ENCODE peak calls at places on chromosomes 7 and 10, in nine cellular contexts. One of them, this sample, is unnamed. For H3K4me1, the result is how much of the 10 kb centered on the place peaks cover.

GRCh38 chr7:43364391-43364790 is 218.5 kb upstream of the STK17A start:
- DNase-seq in fibroblast of lung: no peak
- DNase-seq in right atrium auricular region: no peak
- DNase-seq in GM23338: no peak
- DNase-seq in suprapubic skin: no peak
- DNase-seq in SJSA1: no peak
- DNase-seq in pancreas: no peak
- DNase-seq in A549: no peak
- DNase-seq in heart left ventricle: no peak
- DNase-seq in this sample: no peak

GRCh38 chr10:112258407-112258806 is 24.8 kb upstream of the TECTB start:
- DNase-seq in fibroblast of lung: no peak
- DNase-seq in right atrium auricular region: no peak
- DNase-seq in GM23338: no peak
- DNase-seq in suprapubic skin: no peak
- DNase-seq in SJSA1: no peak
- DNase-seq in pancreas: no peak
- DNase-seq in A549: no peak
- DNase-seq in heart left ventricle: no peak
- DNase-seq in this sample: no peak

GRCh38 chr7:25098096-25099046 is 26.7 kb downstream of the CYCS start:
- DNase-seq in fibroblast of lung: peak
- DNase-seq in right atrium auricular region: no peak
- DNase-seq in GM23338: peak
- DNase-seq in suprapubic skin: no peak
- DNase-seq in SJSA1: peak
- DNase-seq in pancreas: peak
- DNase-seq in A549: peak
- DNase-seq in heart left ventricle: peak
- DNase-seq in this sample: no peak

GRCh38 chr10:5461201-5461585 is 38.2 kb downstream of the CALML5 start:
- DNase-seq in fibroblast of lung: no peak
- DNase-seq in right atrium auricular region: no peak
- DNase-seq in GM23338: no peak
- DNase-seq in suprapubic skin: no peak
- DNase-seq in SJSA1: no peak
- DNase-seq in pancreas: no peak
- DNase-seq in A549: no peak
- DNase-seq in heart left ventricle: no peak
- DNase-seq in this sample: no peak

GRCh38 chr7:4136501-4137110 is 545.5 kb upstream of the FOXK1 start:
- DNase-seq in fibroblast of lung: no peak
- DNase-seq in right atrium auricular region: no peak
- DNase-seq in GM23338: peak
- DNase-seq in suprapubic skin: no peak
- DNase-seq in SJSA1: no peak
- DNase-seq in pancreas: no peak
- DNase-seq in A549: no peak
- DNase-seq in heart left ventricle: no peak
- DNase-seq in this sample: no peak

GRCh38 chr10:42959833-42960232 is 117.0 kb upstream of the RET start:
- DNase-seq in fibroblast of lung: no peak
- DNase-seq in right atrium auricular region: peak
- DNase-seq in GM23338: no peak
- DNase-seq in suprapubic skin: peak
- DNase-seq in SJSA1: no peak
- DNase-seq in pancreas: peak
- DNase-seq in A549: no peak
- DNase-seq in heart left ventricle: no peak
- DNase-seq in this sample: peak

GRCh38 chr10:61840403-61840802 is 61.1 kb upstream of the ARID5B start:
- DNase-seq in fibroblast of lung: no peak
- DNase-seq in right atrium auricular region: no peak
- DNase-seq in GM23338: no peak
- DNase-seq in suprapubic skin: no peak
- DNase-seq in SJSA1: no peak
- DNase-seq in pancreas: no peak
- DNase-seq in A549: no peak
- DNase-seq in heart left ventricle: no peak
- DNase-seq in this sample: no peak

GRCh38 chr7:148261523-148261922 is 329.0 kb upstream of the C7orf33 start:
- DNase-seq in fibroblast of lung: no peak
- DNase-seq in right atrium auricular region: no peak
- DNase-seq in GM23338: no peak
- DNase-seq in suprapubic skin: no peak
- DNase-seq in SJSA1: no peak
- DNase-seq in pancreas: no peak
- DNase-seq in A549: no peak
- DNase-seq in heart left ventricle: no peak
- DNase-seq in this sample: no peak

GRCh38 chr7:37408885-37409248 is 39.8 kb downstream of the ELMO1 start:
- DNase-seq in fibroblast of lung: no peak
- DNase-seq in right atrium auricular region: no peak
- DNase-seq in GM23338: no peak
- DNase-seq in suprapubic skin: no peak
- DNase-seq in SJSA1: no peak
- DNase-seq in pancreas: no peak
- DNase-seq in A549: no peak
- DNase-seq in heart left ventricle: no peak
- DNase-seq in this sample: no peak

DNA sequence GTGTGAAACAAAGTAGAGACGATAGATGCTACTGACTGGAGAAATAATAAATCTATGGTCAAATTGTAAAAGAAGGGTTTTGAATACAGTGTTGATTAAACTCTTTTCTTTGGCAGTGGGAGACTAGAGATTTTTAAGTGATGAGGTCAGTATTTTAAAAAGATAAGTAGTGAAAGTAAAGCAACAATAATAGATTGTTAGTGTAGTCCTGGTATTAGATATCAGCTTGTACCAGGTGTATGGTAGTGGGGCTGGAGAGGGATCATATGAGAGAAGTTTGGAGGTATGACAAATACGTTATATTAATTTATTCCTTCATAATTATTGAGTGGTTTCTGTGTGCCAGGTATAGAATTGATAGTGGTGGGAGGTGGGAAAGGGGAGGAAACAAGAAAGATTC is 25.2 kb downstream of the PHTF2 start:
- DNase-seq in fibroblast of lung: peak
- DNase-seq in right atrium auricular region: no peak
- DNase-seq in GM23338: no peak
- DNase-seq in suprapubic skin: no peak
- DNase-seq in SJSA1: no peak
- DNase-seq in pancreas: no peak
- DNase-seq in A549: no peak
- DNase-seq in heart left ventricle: no peak
- DNase-seq in this sample: no peak
- H3K4me1 ChIP-seq in fibroblast of lung: under half
- H3K4me1 ChIP-seq in right atrium auricular region: under half
- H3K4me1 ChIP-seq in GM23338: under half
- H3K4me1 ChIP-seq in suprapubic skin: under half
- H3K4me1 ChIP-seq in SJSA1: under half
- H3K4me1 ChIP-seq in pancreas: under half
- H3K4me1 ChIP-seq in A549: under half
- H3K4me1 ChIP-seq in heart left ventricle: under half
- H3K4me1 ChIP-seq in this sample: under half

GRCh38 chr7:6478186-6478585 is 30.4 kb upstream of the DAGLB start:
- DNase-seq in fibroblast of lung: no peak
- DNase-seq in right atrium auricular region: no peak
- DNase-seq in GM23338: no peak
- DNase-seq in suprapubic skin: no peak
- DNase-seq in SJSA1: no peak
- DNase-seq in pancreas: no peak
- DNase-seq in A549: no peak
- DNase-seq in heart left ventricle: no peak
- DNase-seq in this sample: no peak
- H3K4me1 ChIP-seq in fibroblast of lung: under half
- H3K4me1 ChIP-seq in right atrium auricular region: under half
- H3K4me1 ChIP-seq in GM23338: under half
- H3K4me1 ChIP-seq in suprapubic skin: under half
- H3K4me1 ChIP-seq in SJSA1: under half
- H3K4me1 ChIP-seq in pancreas: under half
- H3K4me1 ChIP-seq in A549: under half
- H3K4me1 ChIP-seq in heart left ventricle: under half
- H3K4me1 ChIP-seq in this sample: under half

DNA sequence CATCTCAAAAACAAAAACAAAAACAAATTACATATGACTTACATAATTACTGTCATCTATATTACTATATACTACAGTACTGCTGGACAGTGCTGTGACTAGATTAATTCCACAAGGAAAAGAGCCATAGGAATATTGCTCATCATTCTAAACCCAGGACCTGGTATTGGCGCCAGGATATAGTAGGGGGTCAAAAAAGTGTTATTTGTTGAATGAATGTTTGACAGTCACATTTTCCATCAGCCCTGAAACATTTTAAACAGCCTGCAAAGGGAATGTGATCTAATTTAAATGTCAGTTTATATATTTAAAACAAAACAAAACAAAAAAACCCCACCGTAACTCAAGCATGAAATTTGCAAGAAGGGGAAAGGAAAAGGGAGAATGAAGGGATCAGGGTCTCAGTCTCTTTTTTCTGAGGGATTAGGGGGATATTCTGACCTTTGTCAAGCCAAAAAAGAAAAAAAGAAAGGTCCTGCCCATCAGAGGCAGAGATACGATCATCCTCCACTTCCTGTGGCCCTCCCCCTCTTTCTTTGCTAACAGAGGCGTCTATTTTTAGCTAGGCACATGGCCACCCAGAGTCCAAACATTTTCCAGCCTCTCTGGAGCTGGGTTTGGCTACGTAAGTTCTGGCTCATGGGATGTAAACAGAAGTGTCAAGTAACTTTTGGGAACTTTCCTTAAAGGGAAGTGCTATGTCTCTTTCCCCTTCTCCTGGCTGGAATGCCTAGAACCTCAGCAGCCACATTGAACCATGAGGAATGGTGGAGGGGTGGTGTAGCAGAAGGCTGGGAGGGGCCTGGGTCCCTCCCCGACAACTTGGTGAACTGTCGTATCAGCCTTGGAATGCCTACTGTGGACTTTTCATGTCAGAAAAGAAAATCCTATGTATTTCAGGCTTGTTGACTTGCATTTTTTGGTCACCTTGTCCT is 44.6 kb upstream of the DLG5 start:
- DNase-seq in fibroblast of lung: peak
- DNase-seq in right atrium auricular region: peak
- DNase-seq in GM23338: peak
- DNase-seq in suprapubic skin: no peak
- DNase-seq in SJSA1: peak
- DNase-seq in pancreas: peak
- DNase-seq in A549: peak
- DNase-seq in heart left ventricle: peak
- DNase-seq in this sample: no peak
- H3K4me1 ChIP-seq in fibroblast of lung: under half
- H3K4me1 ChIP-seq in right atrium auricular region: under half
- H3K4me1 ChIP-seq in GM23338: under half
- H3K4me1 ChIP-seq in suprapubic skin: under half
- H3K4me1 ChIP-seq in SJSA1: under half
- H3K4me1 ChIP-seq in pancreas: under half
- H3K4me1 ChIP-seq in A549: under half
- H3K4me1 ChIP-seq in heart left ventricle: under half
- H3K4me1 ChIP-seq in this sample: under half

DNA sequence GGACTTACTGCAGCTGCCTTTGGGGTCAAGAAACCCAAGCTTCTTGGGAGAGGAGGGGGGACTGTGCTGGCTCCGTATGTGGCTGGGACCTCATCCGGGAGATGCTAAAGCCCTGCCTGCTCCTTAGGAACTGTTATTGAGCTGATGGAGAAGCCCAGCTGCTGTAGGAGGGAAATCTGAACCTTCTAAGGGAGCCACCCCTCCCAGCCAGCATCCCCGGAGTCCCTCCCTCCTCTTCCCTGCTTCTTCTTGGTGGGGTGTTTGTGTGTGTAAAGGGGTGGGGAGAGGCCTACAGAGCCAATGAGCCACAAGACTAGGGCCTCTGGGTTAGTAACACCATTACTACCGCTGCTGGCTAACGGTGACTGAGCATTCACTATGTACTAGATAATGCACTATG is 8.2 kb downstream of the KCNIP2 start:
- DNase-seq in fibroblast of lung: no peak
- DNase-seq in right atrium auricular region: no peak
- DNase-seq in GM23338: no peak
- DNase-seq in suprapubic skin: no peak
- DNase-seq in SJSA1: no peak
- DNase-seq in pancreas: no peak
- DNase-seq in A549: no peak
- DNase-seq in heart left ventricle: no peak
- DNase-seq in this sample: no peak
- H3K4me1 ChIP-seq in fibroblast of lung: under half
- H3K4me1 ChIP-seq in right atrium auricular region: under half
- H3K4me1 ChIP-seq in GM23338: under half
- H3K4me1 ChIP-seq in suprapubic skin: under half
- H3K4me1 ChIP-seq in SJSA1: under half
- H3K4me1 ChIP-seq in pancreas: under half
- H3K4me1 ChIP-seq in A549: under half
- H3K4me1 ChIP-seq in heart left ventricle: under half
- H3K4me1 ChIP-seq in this sample: under half

GRCh38 chr7:22864855-22865606 is 42.4 kb upstream of the TOMM7 start:
- DNase-seq in fibroblast of lung: peak
- DNase-seq in right atrium auricular region: no peak
- DNase-seq in GM23338: no peak
- DNase-seq in suprapubic skin: no peak
- DNase-seq in SJSA1: no peak
- DNase-seq in pancreas: no peak
- DNase-seq in A549: no peak
- DNase-seq in heart left ventricle: no peak
- DNase-seq in this sample: no peak
- H3K4me1 ChIP-seq in fibroblast of lung: under half
- H3K4me1 ChIP-seq in right atrium auricular region: under half
- H3K4me1 ChIP-seq in GM23338: under half
- H3K4me1 ChIP-seq in suprapubic skin: under half
- H3K4me1 ChIP-seq in SJSA1: under half
- H3K4me1 ChIP-seq in pancreas: under half
- H3K4me1 ChIP-seq in A549: under half
- H3K4me1 ChIP-seq in heart left ventricle: under half
- H3K4me1 ChIP-seq in this sample: under half